ENCODE peak calls at places on chromosomes 5 and 9, in four cellular contexts. V, T, U and X are unnamed samples.

GRCh38 chr9:20592673-20593072 is 29.6 kb downstream of the MLLT3 start:
- DNase-seq in V (no peak), T (no peak), U (no peak), X (no peak)

GRCh38 chr5:141349917-141350619 is at the start of gene PCDHGB1:
- DNase-seq in V (no peak), T (peak; percentile 42), U (peak; percentile 80), X (peak; percentile 20)

GRCh38 chr9:99030082-99030481 is 74.8 kb upstream of the TGFBR1 start:
- DNase-seq in V (no peak), T (no peak), U (no peak), X (no peak)

GRCh38 chr9:103068666-103069207 is 73.6 kb downstream of the CYLC2 start:
- DNase-seq in V (no peak), T (no peak), U (no peak), X (no peak)

GRCh38 chr5:56669534-56670483 is 145.5 kb upstream of the MAP3K1 start:
- DNase-seq in V (peak; percentile 88), T (no peak), U (no peak), X (peak; percentile 71)

GRCh38 chr9:98775831-98776441 is 20.4 kb downstream of the ANKS6 start:
- DNase-seq in V (no peak), T (peak; percentile 61), U (peak; percentile 80), X (no peak)

GRCh38 chr9:37727002-37727401 is 26.6 kb upstream of the TRMT10B start:
- DNase-seq in V (no peak), T (no peak), U (no peak), X (no peak)

GRCh38 chr5:43422143-43422542 is 10.0 kb upstream of the CCL28 start:
- DNase-seq in V (no peak), T (no peak), U (no peak), X (peak; percentile 55)

GRCh38 chr9:33025572-33026347 is 687 bp downstream of the DNAJA1 start:
- DNase-seq in V (peak; percentile 92), T (peak; percentile 51), U (no peak), X (peak; percentile 73)

GRCh38 chr9:117411547-117411946 is 3.3 kb downstream of the ASTN2 start:
- DNase-seq in V (no peak), T (peak; percentile 47), U (peak; percentile 50), X (no peak)

GRCh38 chr9:23825700-23826099 is 340 bp downstream of the ELAVL2 start:
- DNase-seq in V (no peak), T (no peak), U (no peak), X (no peak)

GRCh38 chr5:107764282-107764681 is 93.5 kb upstream of the EFNA5 start:
- DNase-seq in V (no peak), T (no peak), U (no peak), X (no peak)

GRCh38 chr5:149367249-149367971 is 9.6 kb downstream of the PCYOX1L start:
- DNase-seq in V (no peak), T (peak; percentile 91), U (peak; percentile 96), X (peak; percentile 68)

GRCh38 chr9:78031271-78031825 is at the start of gene GNAQ:
- DNase-seq in V (peak; percentile 85), T (no peak), U (peak; percentile 17), X (peak; percentile 18)

GRCh38 chr5:139014726-139015125 is 139.6 kb upstream of the LRRTM2 start:
- DNase-seq in V (no peak), T (no peak), U (peak; percentile 16), X (no peak)

GRCh38 chr5:172790496-172790889 is 19.5 kb upstream of the DUSP1 start:
- DNase-seq in V (no peak), T (no peak), U (no peak), X (no peak)

GRCh38 chr5:172791291-172791690 is 20.3 kb upstream of the DUSP1 start:
- DNase-seq in V (no peak), T (no peak), U (no peak), X (no peak)

GRCh38 chr5:172793577-172794488 is 22.8 kb upstream of the DUSP1 start:
- DNase-seq in V (no peak), T (peak; percentile 76), U (no peak), X (no peak)

GRCh38 chr5:172791726-172792445 is 20.9 kb upstream of the DUSP1 start:
- DNase-seq in V (no peak), T (no peak), U (no peak), X (no peak)

GRCh38 chr5:172792693-172793570 is 21.9 kb upstream of the DUSP1 start:
- DNase-seq in V (no peak), T (no peak), U (no peak), X (no peak)
- H3K27ac ChIP-seq in V (peak overlapping the region; percentile 69), T (no peak overlapping the region), U (no peak overlapping the region), X (peak overlapping the region; percentile 73)

DNA sequence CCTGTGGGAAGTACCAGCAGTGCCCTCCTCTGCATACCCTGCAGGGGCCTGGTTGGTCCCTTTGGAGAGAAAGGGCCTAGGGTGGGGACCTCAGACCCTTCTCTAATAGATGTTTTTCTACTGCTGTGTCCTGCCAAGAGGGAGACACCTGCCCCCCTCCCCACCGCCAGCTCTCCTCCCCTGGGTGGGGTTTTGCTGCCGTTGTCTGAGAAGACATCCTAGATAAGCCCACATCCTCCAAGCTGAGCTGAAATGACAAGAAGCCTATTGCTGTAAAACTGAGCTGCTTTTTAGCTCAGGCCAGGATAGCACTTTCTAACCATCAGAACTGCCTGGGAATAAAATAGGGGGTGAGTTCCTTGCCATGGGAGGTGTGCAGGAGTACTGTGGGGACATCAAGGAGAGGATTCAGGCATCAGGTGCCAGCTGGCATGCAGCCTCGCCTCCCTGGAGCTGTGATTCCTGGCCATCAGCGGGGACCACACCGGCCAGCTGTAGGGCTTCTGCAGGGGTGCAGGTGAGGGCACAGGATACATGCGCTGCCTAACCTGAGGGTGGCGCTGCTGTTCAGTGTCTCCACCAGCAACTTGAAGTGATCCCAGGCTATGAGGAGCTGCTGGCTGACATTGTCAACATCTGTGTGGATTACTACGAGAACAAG is 37.9 kb downstream of the CYFIP2 start:
- DNase-seq in V (no peak), T (no peak), U (no peak), X (no peak)
- H3K4me1 ChIP-seq in V (peaks cover 32% of the 10 kb centered on the region), T (no peaks in the 10 kb centered on the region), U (no peaks in the 10 kb centered on the region), X (no peaks in the 10 kb centered on the region)

GRCh38 chr5:154215931-154216330 is 25.4 kb downstream of the GALNT10 start:
- DNase-seq in V (no peak), T (no peak), U (no peak), X (no peak)
- H3K27ac ChIP-seq in V (no peak overlapping the region), T (no peak overlapping the region), U (peak overlapping the region; percentile 3), X (peak overlapping the region; percentile 39)

DNA sequence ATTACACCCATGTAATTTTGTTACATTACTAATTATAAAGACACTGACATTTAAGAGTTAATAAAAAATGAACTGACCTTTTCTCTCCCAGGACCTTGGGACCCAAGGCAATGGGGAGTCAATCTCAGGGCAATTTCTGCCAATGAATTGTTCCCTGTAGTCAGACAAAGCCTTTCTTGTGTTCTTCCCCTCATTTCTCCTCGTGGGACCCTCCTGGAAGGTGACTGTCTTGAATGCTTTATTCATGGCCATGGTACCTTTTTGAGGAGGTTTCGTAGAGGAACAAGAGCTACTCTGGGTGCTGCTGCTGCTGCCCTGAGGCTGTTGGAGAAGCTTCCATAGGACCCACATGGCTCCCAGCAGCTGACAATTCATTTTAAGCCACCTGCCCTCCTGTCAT is 190.3 kb downstream of the SNX18 start:
- DNase-seq in V (no peak), T (no peak), U (no peak), X (no peak)
- H3K4me1 ChIP-seq in V (peaks cover 39% of the 10 kb centered on the region), T (peaks cover 10% of the 10 kb centered on the region), U (no peaks in the 10 kb centered on the region), X (peaks cover 7% of the 10 kb centered on the region)

GRCh38 chr5:140339636-140340035 is 6.8 kb downstream of the HBEGF start:
- DNase-seq in V (peak; percentile 11), T (no peak), U (no peak), X (no peak)
- H3K27ac ChIP-seq in V (no peak overlapping the region), T (no peak overlapping the region), U (no peak overlapping the region), X (no peak overlapping the region)

DNA sequence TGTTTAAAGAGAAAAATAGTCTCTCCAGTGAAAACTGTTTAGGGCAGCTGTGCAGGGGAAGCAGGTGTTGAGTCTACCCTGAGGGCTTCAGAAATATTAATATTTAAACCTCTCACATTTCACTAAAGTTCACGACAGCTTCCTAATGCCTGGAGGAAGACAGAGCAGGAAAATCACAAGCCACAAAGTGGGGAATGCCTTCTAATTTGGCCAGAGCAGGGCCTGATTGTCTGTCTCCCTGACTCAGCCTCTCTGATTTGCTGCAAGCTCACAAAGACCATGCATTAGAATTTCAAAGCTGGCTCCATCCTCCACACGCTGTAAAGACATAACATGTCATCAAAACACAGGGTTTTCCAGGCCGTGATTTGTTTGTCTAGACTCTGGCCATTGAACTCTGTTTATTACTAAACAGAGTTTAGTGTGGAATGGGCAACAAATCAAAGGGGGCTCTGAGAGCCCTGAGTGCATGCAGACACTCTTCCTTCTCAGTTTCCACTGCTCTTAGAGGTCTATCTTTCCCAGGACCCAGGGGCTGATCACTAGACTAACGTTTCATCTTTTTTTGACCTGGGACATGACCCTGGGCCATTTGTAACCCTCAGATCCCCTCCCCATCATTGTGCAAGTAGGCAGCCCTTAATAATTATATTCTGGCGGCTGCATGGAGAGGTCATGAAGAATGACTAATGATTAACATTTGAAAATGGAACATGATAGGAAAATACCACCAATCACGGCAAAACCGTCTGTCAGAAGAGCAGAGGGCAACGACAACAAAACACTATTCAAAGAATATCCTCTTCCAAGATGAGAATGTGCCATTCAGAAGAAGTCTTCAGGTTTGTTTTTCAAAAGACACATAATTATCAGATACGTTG is 140.3 kb downstream of the ENC1 start:
- DNase-seq in V (no peak), T (no peak), U (no peak), X (no peak)
- H3K4me1 ChIP-seq in V (peaks cover 7% of the 10 kb centered on the region), T (no peaks in the 10 kb centered on the region), U (peaks cover 16% of the 10 kb centered on the region), X (no peaks in the 10 kb centered on the region)

GRCh38 chr5:84863020-84863419 is 478.3 kb upstream of the EDIL3 start:
- DNase-seq in V (no peak), T (no peak), U (no peak), X (no peak)

GRCh38 chr5:84861306-84861705 is 476.6 kb upstream of the EDIL3 start:
- DNase-seq in V (no peak), T (no peak), U (no peak), X (no peak)

GRCh38 chr5:84862132-84862531 is 477.5 kb upstream of the EDIL3 start:
- DNase-seq in V (no peak), T (no peak), U (no peak), X (no peak)

GRCh38 chr5:84859056-84859455 is 474.4 kb upstream of the EDIL3 start:
- DNase-seq in V (no peak), T (no peak), U (no peak), X (no peak)
- H3K27ac ChIP-seq in V (no peak overlapping the region), T (no peak overlapping the region), U (no peak overlapping the region), X (no peak overlapping the region)

GRCh38 chr5:34624711-34625110 is 31.4 kb upstream of the RAI14 start:
- DNase-seq in V (no peak), T (no peak), U (no peak), X (no peak)
- H3K4me1 ChIP-seq in V (peaks cover 11% of the 10 kb centered on the region), T (peaks cover 38% of the 10 kb centered on the region), U (peaks cover 16% of the 10 kb centered on the region), X (no peaks in the 10 kb centered on the region)